ENCODE peak calls at places on chromosomes 1 and 21, in seven cellular contexts. J is H1, G is K562, S is HCT116, Y is SK-N-SH, Z is HepG2, B is GM12878. H is an unnamed sample.

GRCh38 chr1:27992271-27992670 is 32.5 kb downstream of the XKR8 start:
- DNase-seq in J (no peak), G (no peak), S (no peak), Y (no peak), Z (no peak), B (no peak), H (no peak)

GRCh38 chr1:239306426-239306825 is 79.9 kb upstream of the CHRM3 start:
- DNase-seq in J (no peak), G (no peak), S (no peak), Y (peak), Z (no peak), B (no peak), H (no peak)

GRCh38 chr1:90591355-90591969 is 125.6 kb downstream of the BARHL2 start:
- DNase-seq in J (no peak), G (no peak), S (no peak), Y (no peak), Z (no peak), B (no peak), H (no peak)

GRCh38 chr1:71296551-71296950 is 215.7 kb upstream of the ZRANB2 start:
- DNase-seq in J (no peak), G (no peak), S (no peak), Y (no peak), Z (no peak), B (no peak), H (no peak)

GRCh38 chr21:29887313-29888009 is 52.3 kb downstream of the GRIK1 start:
- DNase-seq in J (no peak), G (no peak), S (no peak), Y (no peak), Z (no peak), B (no peak), H (no peak)

GRCh38 chr21:40602105-40602504 is 244.9 kb downstream of the DSCAM start:
- DNase-seq in J (no peak), G (no peak), S (no peak), Y (no peak), Z (no peak), B (no peak), H (no peak)

GRCh38 chr1:203190949-203191348 is 4.4 kb upstream of the CHI3L1 start:
- DNase-seq in J (no peak), G (no peak), S (no peak), Y (no peak), Z (no peak), B (no peak), H (no peak)

GRCh38 chr1:47188901-47189785 is 693 bp downstream of the PDZK1IP1 start:
- DNase-seq in J (peak), G (no peak), S (no peak), Y (no peak), Z (no peak), B (no peak), H (no peak)

GRCh38 chr1:35558374-35559316 is 1.0 kb downstream of the NCDN start:
- DNase-seq in J (no peak), G (peak), S (no peak), Y (peak), Z (no peak), B (no peak), H (no peak)

GRCh38 chr1:224490540-224491537 is 56.2 kb upstream of the WDR26 start:
- DNase-seq in J (no peak), G (no peak), S (no peak), Y (no peak), Z (no peak), B (no peak), H (no peak)

GRCh38 chr1:224489585-224490365 is 55.2 kb upstream of the WDR26 start:
- DNase-seq in J (no peak), G (no peak), S (no peak), Y (no peak), Z (no peak), B (no peak), H (peak)

GRCh38 chr1:224486801-224487583 is 52.4 kb upstream of the WDR26 start:
- DNase-seq in J (no peak), G (no peak), S (no peak), Y (no peak), Z (no peak), B (no peak), H (no peak)

GRCh38 chr1:224492015-224492414 is 57.4 kb upstream of the WDR26 start:
- DNase-seq in J (no peak), G (no peak), S (no peak), Y (no peak), Z (no peak), B (no peak), H (no peak)

GRCh38 chr1:224488806-224489584 is 54.4 kb upstream of the WDR26 start:
- DNase-seq in J (no peak), G (no peak), S (no peak), Y (no peak), Z (no peak), B (no peak), H (no peak)
- TF ChIP-seq JUND in J (peak), G (no peak), S (no peak), Y (no peak), Z (no peak), B (no peak), H (no peak)

GRCh38 chr1:20154306-20154831 is 15.2 kb downstream of the PLA2G2F start:
- DNase-seq in J (no peak), G (no peak), S (no peak), Y (no peak), Z (no peak), B (no peak), H (no peak)
- TF ChIP-seq JUND in J (no peak), G (no peak), S (no peak), Y (no peak), Z (no peak), B (no peak), H (no peak)

GRCh38 chr21:45074048-45074817 is at the start of gene ADARB1:
- DNase-seq in J (peak), G (peak), S (no peak), Y (peak), Z (peak), B (no peak), H (peak)
- TF ChIP-seq JUND in J (no peak), G (no peak), S (no peak), Y (no peak), Z (no peak), B (no peak), H (no peak)

GRCh38 chr1:158153179-158153578 is 27.5 kb upstream of the CD1D start:
- DNase-seq in J (no peak), G (no peak), S (no peak), Y (no peak), Z (no peak), B (no peak), H (no peak)
- TF ChIP-seq JUND in J (no peak), G (no peak), S (no peak), Y (peak), Z (no peak), B (no peak), H (no peak)